ENCODE peak calls at places on chromosomes 11 and 22, in eight cellular contexts. K is NCI-H82; J is GM12891; V is frontal cortex; U is spleen; G is SHP77 treated with DMSO at 0.1 percent for 48 hours; T is activated naive CD8-positive, alpha-beta T cell treated with anti-CD3 and anti-CD28 coated beads for 36 hours; B is stimulated activated CD4-positive, alpha-beta T cell treated with anti-CD3 and anti-CD28 coated beads, Interleukin-2, amount 100 ng/mL, for 48 hours. D is an unnamed sample.
A peak's percentile ranks its signal among the peaks of the same experiment; 100 is the strongest.

GRCh38 chr11:101127699-101128570 is 1.7 kb downstream of the PGR start:
- DNase-seq in K (peak; percentile 16), G (no peak), J (no peak), T (peak; percentile 4), B (no peak), V (peak; percentile 37), U (peak; percentile 72), D (no peak)

GRCh38 chr22:25759825-25760231 is 17.8 kb downstream of the MYO18B start:
- DNase-seq in J (no peak), G (no peak), T (no peak), U (no peak), K (no peak), V (no peak), B (no peak), D (no peak)

GRCh38 chr11:77107950-77108349 is 5.3 kb downstream of the OMP start:
- DNase-seq in V (no peak), U (no peak), T (no peak), G (no peak), K (no peak), J (no peak), B (no peak), D (no peak)

GRCh38 chr11:70482529-70482917 is 84.2 kb downstream of the CTTN start:
- DNase-seq in B (no peak), U (no peak), V (no peak), J (no peak), G (no peak), K (no peak), T (no peak), D (no peak)

GRCh38 chr22:46676881-46677280 is 56.7 kb downstream of the GRAMD4 start:
- DNase-seq in T (no peak), G (no peak), K (no peak), B (no peak), U (no peak), J (no peak), V (no peak), D (no peak)

GRCh38 chr22:30275625-30276024 is 9.0 kb upstream of the OSM start:
- DNase-seq in K (no peak), V (no peak), T (no peak), G (no peak), B (no peak), J (no peak), U (no peak), D (no peak)

GRCh38 chr22:22752556-22753477 is 108.4 kb downstream of the GGTLC2 start:
- DNase-seq in J (no peak), U (no peak), G (no peak), B (no peak), K (no peak), V (no peak), T (no peak), D (no peak)

GRCh38 chr11:92782806-92783205 is 186.6 kb upstream of the MTNR1B start:
- DNase-seq in G (no peak), J (no peak), T (no peak), U (no peak), K (no peak), B (no peak), V (no peak), D (no peak)

GRCh38 chr11:113549061-113549460 is 73.9 kb upstream of the DRD2 start:
- DNase-seq in B (no peak), U (no peak), V (no peak), J (no peak), G (no peak), K (no peak), T (no peak), D (no peak)

GRCh38 chr11:118623291-118623655 is 15.9 kb downstream of the PHLDB1 start:
- DNase-seq in V (no peak), U (peak; percentile 47), K (peak; percentile 50), B (no peak), T (no peak), G (peak; percentile 94), J (no peak), D (no peak)

GRCh38 chr11:58739725-58740430 is 8.1 kb upstream of the GLYAT start:
- DNase-seq in B (no peak), G (no peak), T (no peak), U (no peak), K (no peak), V (no peak), J (no peak), D (no peak)

GRCh38 chr22:25363474-25363873 is 144.0 kb downstream of the CRYBB2 start:
- DNase-seq in K (no peak), G (no peak), B (no peak), U (peak; percentile 59), J (no peak), V (no peak), T (no peak), D (no peak)

GRCh38 chr22:47740109-47740805 is 977.8 kb downstream of the TBC1D22A start:
- DNase-seq in G (no peak), T (no peak), J (no peak), B (no peak), U (no peak), K (no peak), V (no peak), D (no peak)

GRCh38 chr11:115256326-115257197 is 247.7 kb downstream of the CADM1 start:
- DNase-seq in V (no peak), G (peak; percentile 64), B (no peak), J (peak; percentile 27), T (no peak), U (peak; percentile 72), K (peak; percentile 31), D (no peak)

GRCh38 chr11:62664405-62665074 is 470 bp downstream of the C11orf98 start:
- DNase-seq in J (peak; percentile 59), K (peak; percentile 82), B (no peak), G (no peak), U (no peak), T (peak; percentile 69), V (no peak), D (no peak)

GRCh38 chr11:40190294-40190693 is 1269.2 kb downstream of the LRRC4C start:
- DNase-seq in G (no peak), V (no peak), U (no peak), K (no peak), T (no peak), B (no peak), J (no peak), D (no peak)

GRCh38 chr11:110373061-110373702 is 56.6 kb upstream of the FDX1 start:
- DNase-seq in G (no peak), V (no peak), K (no peak), U (no peak), J (no peak), T (no peak), B (no peak), D (no peak)

GRCh38 chr11:62721994-62722393 is 5.3 kb downstream of the HNRNPUL2 start:
- DNase-seq in J (no peak), U (no peak), K (no peak), B (no peak), T (no peak), V (no peak), G (no peak), D (no peak)

GRCh38 chr11:76102772-76103171 is 103.5 kb downstream of the WNT11 start:
- DNase-seq in B (no peak), G (no peak), U (no peak), T (no peak), V (no peak), J (no peak), K (no peak), D (no peak)

GRCh38 chr11:67633758-67634365 is 4.1 kb upstream of the NUDT8 start:
- DNase-seq in B (no peak), U (peak; percentile 74), J (no peak), T (no peak), K (no peak), V (no peak), G (no peak), D (no peak)

GRCh38 chr11:69359735-69360470 is 65.9 kb downstream of the MYEOV start:
- DNase-seq in G (no peak), J (no peak), T (no peak), V (no peak), U (no peak), K (no peak), B (no peak), D (no peak)

GRCh38 chr11:122976734-122977454 is 4.7 kb downstream of the BSX start:
- DNase-seq in G (no peak), V (no peak), T (no peak), U (no peak), J (no peak), K (no peak), B (no peak), D (no peak)

GRCh38 chr11:129814244-129814992 is 1.2 kb upstream of the TMEM45B start:
- DNase-seq in V (no peak), T (peak; percentile 64), U (peak; percentile 64), B (peak; percentile 70), K (peak; percentile 6), J (no peak), G (no peak), D (no peak)

GRCh38 chr11:75492181-75492820 is 33.4 kb downstream of the GDPD5 start:
- DNase-seq in K (peak; percentile 34), V (no peak), B (peak; percentile 31), G (no peak), J (peak; percentile 50), U (peak; percentile 85), T (peak; percentile 69), D (no peak)

D was measured in tibial nerve.